ENCODE peak calls at places on chromosomes 2 and 18, in six cellular contexts. M is RPMI7951; W is IMR-90; I is activated CD4-positive, alpha-beta memory T cell treated with anti-CD3 and anti-CD28 coated beads for 36 hours; R is activated T-helper 1 cell treated with anti-CD3 and anti-CD28 coated beads, Interleukin-2, amount 50 U/mL, for 16 hours; B is NCI-H1436. V is an unnamed sample.

GRCh38 chr2:180021850-180022249 is 14.8 kb upstream of the CWC22 start:
- DNase-seq in B (no peak), I (no peak), M (no peak), R (no peak), W (no peak), V (no peak)

GRCh38 chr2:205372141-205372540 is 310.2 kb upstream of the NRP2 start:
- DNase-seq in I (no peak), B (no peak), R (no peak), W (peak), M (peak), V (no peak)

GRCh38 chr2:8441986-8442385 is 239.9 kb upstream of the ID2 start:
- DNase-seq in I (no peak), W (no peak), R (no peak), M (no peak), B (no peak), V (no peak)

GRCh38 chr2:172427990-172428840 is 829 bp downstream of the ITGA6 start:
- DNase-seq in I (peak), R (peak), M (peak), W (no peak), B (peak), V (no peak)

GRCh38 chr2:231642631-231643493 is 50.2 kb downstream of the TEX44 start:
- DNase-seq in W (peak), B (no peak), I (peak), R (peak), M (peak), V (peak)

GRCh38 chr2:169069341-169069740 is at the start of gene DHRS9:
- DNase-seq in W (peak), B (no peak), R (no peak), M (peak), I (peak), V (no peak)

GRCh38 chr18:62732631-62733030 is 17.3 kb downstream of the PHLPP1 start:
- DNase-seq in B (no peak), R (no peak), M (no peak), W (no peak), I (no peak), V (no peak)

GRCh38 chr2:128441341-128442052 is 122.8 kb upstream of the HS6ST1 start:
- DNase-seq in M (no peak), B (no peak), R (no peak), I (no peak), W (no peak), V (no peak)

GRCh38 chr2:23904215-23904614 is 22.7 kb downstream of the ATAD2B start:
- DNase-seq in B (no peak), M (no peak), W (no peak), R (no peak), I (no peak), V (no peak)

GRCh38 chr2:108935231-108935863 is 53.7 kb downstream of the EDAR start:
- DNase-seq in M (no peak), I (no peak), B (no peak), R (no peak), W (no peak), V (no peak)

GRCh38 chr2:7118606-7119503 is 201.6 kb downstream of the RNF144A start:
- DNase-seq in M (peak), W (peak), B (peak), I (peak), R (no peak), V (peak)

GRCh38 chr2:113012436-113013335 is 7.4 kb downstream of the IL36A start:
- DNase-seq in W (peak), I (no peak), M (peak), R (no peak), B (no peak), V (no peak)

GRCh38 chr2:96733931-96734330 is 5.9 kb downstream of the LMAN2L start:
- DNase-seq in R (no peak), W (no peak), M (no peak), B (no peak), I (peak), V (no peak)

GRCh38 chr2:103859238-103859637 is 994.7 kb upstream of the POU3F3 start:
- DNase-seq in R (no peak), W (no peak), B (no peak), I (no peak), M (no peak), V (no peak)

GRCh38 chr2:182144039-182144779 is 158.6 kb downstream of the PPP1R1C start:
- DNase-seq in R (no peak), W (no peak), M (no peak), I (no peak), B (no peak), V (no peak)

GRCh38 chr2:119015849-119016248 is 73.9 kb downstream of the MARCO start:
- DNase-seq in B (no peak), I (no peak), M (no peak), R (no peak), W (no peak), V (no peak)

V was measured in occipital lobe.